ENCODE peak calls at places on chromosomes 2 and 18, in eight cellular contexts. B, V, L, D, S, C, R and J are unnamed samples.

GRCh38 chr18:21489119-21489750 is 111.3 kb downstream of the ESCO1 start:
- DNase-seq in S (no peak), D (no peak), L (peak), B (peak), C (peak), V (no peak), R (no peak), J (no peak)

GRCh38 chr2:120442923-120443571 is 97.1 kb downstream of the INHBB start:
- DNase-seq in B (no peak), S (peak), V (peak), R (no peak), C (peak), L (peak), D (peak), J (no peak)

GRCh38 chr2:45085487-45085886 is 76.2 kb upstream of the SIX2 start:
- DNase-seq in R (no peak), C (no peak), D (no peak), L (no peak), B (no peak), S (no peak), V (no peak), J (no peak)

GRCh38 chr2:105329561-105330495 is at the start of gene TGFBRAP1:
- DNase-seq in R (peak), L (peak), C (peak), B (peak), V (peak), D (peak), S (peak), J (no peak)

GRCh38 chr2:127080941-127081769 is 25.8 kb downstream of the BIN1 start:
- DNase-seq in L (no peak), D (peak), R (no peak), B (peak), V (peak), S (no peak), C (peak), J (peak)

GRCh38 chr2:241609859-241610793 is 26.8 kb downstream of the THAP4 start:
- DNase-seq in R (peak), S (peak), V (peak), L (peak), D (peak), B (peak), C (peak), J (peak)

GRCh38 chr18:50334546-50335152 is 40.2 kb upstream of the SKA1 start:
- DNase-seq in C (no peak), V (no peak), R (no peak), S (no peak), L (no peak), D (no peak), B (no peak), J (no peak)

GRCh38 chr2:134118279-134119116 is 135.4 kb upstream of the MGAT5 start:
- DNase-seq in S (peak), L (peak), D (peak), B (peak), C (peak), R (peak), V (peak), J (peak)

GRCh38 chr2:20651731-20652099 is 817 bp upstream of the HS1BP3 start:
- DNase-seq in L (no peak), R (no peak), V (no peak), C (no peak), B (no peak), D (no peak), S (no peak), J (no peak)

GRCh38 chr2:1755436-1756191 is 11.3 kb upstream of the PXDN start:
- DNase-seq in S (no peak), L (no peak), V (peak), B (no peak), R (no peak), C (peak), D (peak), J (no peak)

GRCh38 chr18:61651880-61652268 is 240.9 kb downstream of the RNF152 start:
- DNase-seq in S (no peak), L (no peak), V (no peak), D (no peak), R (no peak), B (no peak), C (no peak), J (no peak)

GRCh38 chr18:45733535-45733934 is 9.6 kb downstream of the SLC14A1 start:
- DNase-seq in C (no peak), B (no peak), R (no peak), L (peak), S (no peak), D (no peak), V (no peak), J (no peak)

GRCh38 chr2:50444286-50444685 is 587.6 kb downstream of the NRXN1 start:
- DNase-seq in S (no peak), L (no peak), V (no peak), C (no peak), D (no peak), R (no peak), B (peak), J (no peak)

GRCh38 chr2:29000481-29000880 is 19.4 kb downstream of the TOGARAM2 start:
- DNase-seq in R (peak), B (no peak), C (peak), D (peak), S (peak), L (no peak), V (no peak), J (peak)

GRCh38 chr18:63762518-63762917 is 12.7 kb upstream of the SERPINB7 start:
- DNase-seq in L (no peak), B (peak), C (no peak), R (no peak), D (no peak), S (no peak), V (no peak), J (no peak)

GRCh38 chr18:23964282-23965238 is 50.0 kb upstream of the TTC39C start:
- DNase-seq in D (no peak), L (no peak), V (no peak), B (no peak), C (no peak), R (no peak), S (no peak), J (no peak)

GRCh38 chr2:138919336-138919735 is 139.1 kb upstream of the NXPH2 start:
- DNase-seq in D (no peak), V (no peak), B (no peak), C (no peak), S (no peak), L (no peak), R (no peak), J (no peak)

GRCh38 chr2:118388771-118389170 is 300.5 kb downstream of the INSIG2 start:
- DNase-seq in S (no peak), B (peak), D (no peak), V (no peak), C (no peak), R (no peak), L (no peak), J (no peak)

GRCh38 chr2:6772366-6772710 is 93.4 kb downstream of the CMPK2 start:
- DNase-seq in B (no peak), V (no peak), D (no peak), R (no peak), L (peak), S (no peak), C (no peak), J (no peak)

GRCh38 chr2:200405599-200406298 is 99.3 kb downstream of the SPATS2L start:
- DNase-seq in S (no peak), D (no peak), C (no peak), B (peak), L (no peak), V (no peak), R (no peak), J (no peak)

GRCh38 chr18:59985289-59985688 is 85.5 kb downstream of the PMAIP1 start:
- DNase-seq in C (no peak), B (no peak), V (no peak), R (no peak), L (no peak), D (no peak), S (no peak), J (no peak)

GRCh38 chr18:76448262-76449109 is 46.6 kb downstream of the ZNF516 start:
- DNase-seq in L (no peak), D (peak), S (no peak), R (peak), C (peak), V (no peak), B (no peak), J (no peak)

GRCh38 chr2:98461650-98462049 is 17.0 kb downstream of the INPP4A start:
- DNase-seq in C (no peak), R (peak), S (peak), L (peak), V (peak), B (no peak), D (peak), J (peak)

GRCh38 chr18:50297621-50298442 is 10.3 kb upstream of the CXXC1 start:
- DNase-seq in L (peak), S (peak), B (no peak), D (peak), R (peak), C (peak), V (peak), J (no peak)

GRCh38 chr2:166138667-166139066 is 10.8 kb upstream of the SCN1A start:
- DNase-seq in V (no peak), L (no peak), R (no peak), D (no peak), C (no peak), S (no peak), B (no peak), J (no peak)

GRCh38 chr2:160491922-160492371 is 1.7 kb downstream of the RBMS1 start:
- DNase-seq in C (no peak), R (no peak), S (no peak), D (no peak), B (peak), V (no peak), L (peak), J (no peak)

GRCh38 chr18:76975577-76976110 is 153.3 kb downstream of the ZNF236 start:
- DNase-seq in R (no peak), B (no peak), D (no peak), V (no peak), S (no peak), L (no peak), C (no peak), J (no peak)

GRCh38 chr2:239498981-239499633 is 98.3 kb upstream of the HDAC4 start:
- DNase-seq in S (peak), V (no peak), L (no peak), B (no peak), C (no peak), R (peak), D (no peak), J (no peak)

GRCh38 chr2:224369028-224369632 is 32.8 kb downstream of the FAM124B start:
- DNase-seq in D (no peak), V (no peak), S (no peak), L (peak), R (no peak), B (peak), C (no peak), J (no peak)

GRCh38 chr2:75464348-75464946 is 96.3 kb downstream of the EVA1A start:
- DNase-seq in R (no peak), S (no peak), L (peak), V (no peak), C (no peak), D (no peak), B (peak), J (no peak)

GRCh38 chr2:79975791-79976565 is 328.6 kb downstream of the LRRTM1 start:
- DNase-seq in C (no peak), L (peak), V (no peak), B (no peak), S (no peak), R (no peak), D (no peak), J (no peak)

GRCh38 chr2:20093263-20094141 is 42.1 kb upstream of the LAPTM4A start:
- DNase-seq in V (no peak), L (peak), D (no peak), R (peak), S (peak), C (no peak), B (peak), J (no peak)

DNA sequence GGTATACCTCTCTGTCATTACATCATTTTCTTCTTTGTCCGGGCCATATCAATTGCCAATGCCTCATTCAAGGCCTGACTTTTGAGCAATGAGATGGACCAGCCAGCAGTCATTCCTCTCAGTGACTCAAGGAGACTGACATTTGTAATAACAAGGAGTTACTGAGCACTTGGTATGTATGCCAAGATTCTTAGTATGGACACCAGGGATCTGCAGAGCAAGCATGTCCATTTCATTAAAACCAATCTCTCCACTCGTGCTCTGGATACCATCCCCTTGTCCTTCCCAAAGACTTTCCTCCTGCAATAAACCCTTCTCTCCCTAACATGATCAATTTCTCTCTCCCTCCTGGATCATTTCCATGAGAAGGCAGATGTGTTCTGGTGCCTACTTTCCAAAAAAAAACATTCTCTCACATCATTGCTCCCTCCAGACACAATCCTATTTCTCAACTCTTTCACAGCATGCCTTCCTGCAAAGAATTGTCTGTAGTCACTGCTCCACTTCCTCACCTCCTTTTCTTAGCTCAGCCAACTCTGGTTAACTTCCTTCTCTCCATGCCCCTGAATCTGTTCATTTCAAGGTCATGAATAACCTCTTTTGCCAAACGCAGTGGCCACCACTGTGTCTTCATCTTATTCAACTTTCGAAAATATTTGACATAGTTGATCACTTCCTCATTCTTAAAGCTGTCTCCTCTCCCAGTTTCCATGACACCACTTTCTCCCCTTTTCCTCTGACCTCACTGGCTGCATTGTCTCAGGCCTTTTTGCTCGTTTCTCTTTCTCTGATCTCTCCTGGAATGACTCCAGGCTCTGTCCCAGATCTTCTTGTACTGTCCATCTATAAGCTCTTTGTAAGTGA is 102.8 kb upstream of the CYP1B1 start:
- DNase-seq in C (peak), L (no peak), V (no peak), S (no peak), R (no peak), D (no peak), B (no peak), J (no peak)
- H3K27ac ChIP-seq in C (peak), L (no peak), V (peak), S (peak), R (peak), D (peak), B (no peak), J (peak)

DNA sequence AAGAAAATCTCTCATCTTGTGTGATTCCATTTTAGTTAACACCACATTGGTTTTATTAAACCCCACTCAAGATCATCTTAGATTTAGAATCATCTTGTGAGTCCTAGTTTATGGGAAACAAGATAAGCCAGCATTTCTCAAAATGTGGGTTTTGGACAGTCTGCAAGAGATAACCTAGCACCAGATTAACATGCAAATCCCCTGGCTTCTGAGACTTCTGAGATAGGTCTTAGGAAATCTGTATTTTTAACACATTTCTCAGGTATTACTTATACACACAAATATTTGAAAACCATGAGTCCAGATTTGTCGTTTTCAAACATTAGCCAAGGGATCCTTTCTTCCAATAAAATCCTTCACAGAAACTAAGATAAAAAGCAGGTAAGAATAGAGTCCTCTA is 287.1 kb upstream of the FN1 start:
- DNase-seq in V (no peak), L (no peak), B (no peak), S (no peak), C (no peak), R (no peak), D (no peak), J (no peak)
- H3K27ac ChIP-seq in V (no peak), L (no peak), B (no peak), S (no peak), C (no peak), R (no peak), D (no peak), J (no peak)

DNA sequence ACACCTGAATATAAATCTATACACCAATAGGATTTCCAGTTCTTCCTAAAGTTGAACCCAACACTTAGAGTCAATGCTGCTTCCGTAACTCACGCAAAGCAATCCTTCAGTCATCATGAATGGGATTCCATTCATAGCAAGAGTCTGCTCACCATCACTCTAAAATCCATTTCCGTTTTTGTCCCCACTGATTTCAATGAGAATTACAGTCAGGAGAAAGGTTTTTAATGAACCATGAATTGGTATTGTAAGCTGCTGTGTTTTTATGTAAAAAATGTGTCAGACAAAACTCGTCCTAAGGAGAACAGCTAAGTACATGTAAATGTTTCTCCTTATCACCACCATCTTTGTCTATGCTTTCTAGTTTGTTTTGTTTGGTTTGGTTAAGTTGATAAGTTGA is 391.5 kb downstream of the IRS1 start:
- DNase-seq in R (no peak), S (no peak), V (no peak), B (no peak), C (no peak), D (no peak), L (no peak), J (no peak)
- H3K27ac ChIP-seq in R (no peak), S (no peak), V (no peak), B (no peak), C (no peak), D (no peak), L (no peak), J (no peak)

GRCh38 chr2:217936952-217937351 is 65.8 kb downstream of the TNS1 start:
- DNase-seq in V (no peak), B (no peak), S (peak), R (no peak), L (no peak), D (no peak), C (no peak), J (no peak)

GRCh38 chr2:217938038-217938437 is 64.8 kb downstream of the TNS1 start:
- DNase-seq in L (no peak), R (peak), V (no peak), C (no peak), S (peak), D (no peak), B (no peak), J (no peak)

GRCh38 chr2:217939220-217939619 is 63.6 kb downstream of the TNS1 start:
- DNase-seq in V (no peak), S (no peak), C (no peak), L (no peak), R (no peak), B (no peak), D (peak), J (no peak)

GRCh38 chr2:217935901-217936684 is 66.7 kb downstream of the TNS1 start:
- DNase-seq in S (peak), C (peak), R (no peak), L (no peak), B (no peak), D (no peak), V (no peak), J (no peak)

DNA sequence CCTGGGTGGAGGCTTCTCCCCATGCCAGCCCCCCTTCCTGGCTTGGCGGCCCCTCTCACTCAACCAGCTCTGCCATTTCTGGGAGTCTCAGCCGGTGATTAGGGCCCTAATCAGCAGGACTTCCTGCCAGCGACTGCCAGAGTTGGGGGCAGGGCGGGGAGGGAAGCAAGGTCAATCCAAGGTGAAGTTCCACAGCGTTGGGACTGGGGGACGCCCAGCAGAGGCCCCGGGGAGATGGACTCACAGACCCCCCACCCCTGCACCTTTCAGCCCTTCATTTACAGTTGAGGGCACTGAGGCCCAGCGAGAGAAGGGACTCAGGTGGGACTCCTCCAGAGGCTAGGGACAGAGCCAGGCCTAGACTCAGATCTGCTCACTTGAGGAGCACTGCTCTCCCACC is 65.3 kb downstream of the TNS1 start:
- DNase-seq in V (no peak), S (peak), D (no peak), L (no peak), C (no peak), B (no peak), R (peak), J (no peak)
- H3K27ac ChIP-seq in V (peak), S (peak), D (peak), L (no peak), C (peak), B (peak), R (peak), J (peak)

DNA sequence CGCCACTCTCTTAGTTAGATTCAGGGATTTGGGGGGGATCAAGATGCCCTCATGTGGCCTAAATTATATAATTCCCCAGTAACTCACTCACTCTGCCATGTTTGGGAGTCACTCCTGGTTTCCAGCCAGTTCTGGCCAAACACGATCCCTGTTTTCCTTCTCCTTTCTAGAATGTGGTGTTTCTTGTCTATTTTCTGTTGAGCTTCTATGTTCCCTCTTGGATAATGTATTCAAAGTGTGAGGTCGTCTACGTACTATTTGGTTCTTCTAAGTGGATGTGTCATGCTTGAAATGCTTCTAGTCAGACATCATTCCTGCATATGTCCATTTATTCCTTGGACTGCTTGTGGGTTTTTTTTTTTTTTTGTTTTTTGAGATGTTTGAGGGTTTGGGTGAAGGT is 415.0 kb upstream of the SYT4 start:
- DNase-seq in B (no peak), L (no peak), C (no peak), R (no peak), S (no peak), D (no peak), V (no peak), J (no peak)
- H3K27ac ChIP-seq in B (no peak), L (no peak), C (no peak), R (no peak), S (no peak), D (no peak), V (no peak), J (no peak)